ENCODE peak calls at places on chromosomes 5 and 9, in six cellular contexts. X is left lung; B is fibroblast of mammary gland; R is fibroblast of pulmonary artery; J is transverse colon; I is CD8-positive, alpha-beta T cell. D is an unnamed sample.

GRCh38 chr5:43601454-43602260 is 1.3 kb upstream of the NNT start:
- DNase-seq in J (no peak), R (peak), B (peak), X (no peak), I (no peak), D (peak)

GRCh38 chr9:88973281-88974045 is 17.8 kb upstream of the S1PR3 start:
- DNase-seq in B (no peak), J (no peak), I (no peak), X (no peak), R (no peak), D (no peak)

GRCh38 chr5:19018822-19019221 is 969.2 kb downstream of the CDH18 start:
- DNase-seq in J (no peak), B (no peak), R (no peak), I (no peak), X (no peak), D (no peak)

GRCh38 chr9:81636280-81636653 is 53.1 kb downstream of the TLE1 start:
- DNase-seq in X (no peak), J (no peak), B (no peak), I (no peak), R (no peak), D (no peak)

GRCh38 chr5:111043712-111044506 is 27.6 kb upstream of the TSLP start:
- DNase-seq in J (no peak), R (peak), X (no peak), B (peak), I (no peak), D (no peak)

GRCh38 chr9:28050046-28050445 is 476.8 kb upstream of the C9orf72 start:
- DNase-seq in X (no peak), B (peak), J (no peak), I (no peak), R (no peak), D (peak)

GRCh38 chr9:79572891-79573696 is 1.3 kb downstream of the TLE4 start:
- DNase-seq in B (no peak), J (peak), R (no peak), I (peak), X (peak), D (no peak)

GRCh38 chr5:73605223-73606087 is 20.5 kb upstream of the ARHGEF28 start:
- DNase-seq in B (no peak), I (no peak), X (no peak), J (peak), R (no peak), D (no peak)

DNA sequence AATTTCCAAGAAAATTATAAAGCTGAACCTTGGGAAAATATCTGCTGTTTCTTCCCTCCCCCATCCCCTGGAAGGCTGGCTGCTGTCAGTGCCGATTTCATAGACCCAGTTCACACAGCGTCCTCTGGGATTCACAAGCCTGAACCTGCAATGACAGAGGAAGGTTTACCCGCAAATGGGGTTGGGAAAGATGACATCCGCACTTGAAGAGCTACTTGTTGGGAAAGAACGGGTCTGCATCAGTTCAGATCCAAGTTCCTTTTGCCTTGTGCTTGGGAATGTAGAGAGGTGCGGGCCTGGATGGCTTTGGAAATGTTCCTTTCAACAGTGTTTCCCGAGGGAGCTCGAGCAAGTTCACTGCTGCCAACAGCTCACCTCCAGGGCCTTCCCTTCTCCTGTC is 13.9 kb downstream of the PCDH12 start:
- DNase-seq in I (no peak), J (no peak), B (no peak), R (no peak), X (no peak), D (no peak)
- TF ChIP-seq CTCF in I (no peak), J (no peak), B (no peak), R (no peak), X (no peak), D (no peak)

GRCh38 chr5:140795259-140795641 is 598 bp downstream of the PCDHA2 start:
- DNase-seq in I (no peak), J (no peak), R (peak), B (no peak), X (no peak), D (no peak)

GRCh38 chr5:140796718-140797095 is 2.1 kb downstream of the PCDHA2 start:
- DNase-seq in I (no peak), B (no peak), J (no peak), X (peak), R (no peak), D (no peak)

GRCh38 chr5:140802781-140803271 is 2.0 kb downstream of the PCDHA3 start:
- DNase-seq in B (no peak), J (no peak), X (peak), I (no peak), R (no peak), D (no peak)

GRCh38 chr5:140801494-140801841 is 611 bp downstream of the PCDHA3 start:
- DNase-seq in B (peak), R (peak), X (no peak), I (no peak), J (no peak), D (no peak)

GRCh38 chr5:140800816-140801493 is at the start of gene PCDHA3:
- DNase-seq in B (peak), X (peak), J (no peak), I (no peak), R (peak), D (peak)
- H3K4me3 ChIP-seq in B (no peak), X (no peak), J (no peak), I (no peak), R (peak), D (peak)

DNA sequence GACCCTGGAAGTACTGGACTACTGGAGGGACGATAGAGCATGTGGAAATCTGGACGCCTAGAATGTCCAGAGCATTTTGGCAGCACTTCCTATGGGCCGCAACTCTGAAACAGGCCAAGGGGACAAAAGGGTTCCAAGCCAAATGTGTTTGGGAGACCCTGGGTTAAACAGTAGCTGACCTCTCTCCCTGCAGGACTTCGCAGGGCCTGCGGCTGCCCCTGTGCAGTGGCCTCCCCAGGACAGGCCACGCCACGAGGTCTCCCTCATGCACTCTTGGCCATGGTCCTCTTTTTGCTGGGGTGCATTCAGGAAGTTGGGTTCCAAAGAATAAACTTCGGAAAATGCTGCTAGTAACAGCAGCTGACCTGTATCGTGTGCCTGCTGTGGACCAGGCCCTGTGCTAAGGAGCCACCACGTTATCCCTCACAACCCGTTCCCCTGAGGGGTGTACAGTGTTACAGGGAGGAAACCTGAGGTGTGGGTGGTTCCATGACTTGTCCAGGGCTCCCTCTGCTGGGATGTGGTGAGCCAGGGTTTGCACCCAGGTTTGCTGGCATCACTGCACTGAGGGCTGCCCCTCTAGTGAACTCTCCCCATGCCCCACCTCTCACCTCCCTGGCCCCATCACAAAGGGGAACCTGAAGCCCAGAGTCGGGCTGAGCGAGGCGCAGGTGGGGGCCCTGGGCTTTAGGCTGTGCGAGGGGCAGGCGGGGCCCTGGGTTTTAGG is 79.4 kb downstream of the AMBP start:
- DNase-seq in J (no peak), I (no peak), B (peak), R (no peak), X (no peak), D (no peak)
- TF ChIP-seq CTCF in J (no peak), I (no peak), B (peak), R (peak), X (no peak), D (peak)

DNA sequence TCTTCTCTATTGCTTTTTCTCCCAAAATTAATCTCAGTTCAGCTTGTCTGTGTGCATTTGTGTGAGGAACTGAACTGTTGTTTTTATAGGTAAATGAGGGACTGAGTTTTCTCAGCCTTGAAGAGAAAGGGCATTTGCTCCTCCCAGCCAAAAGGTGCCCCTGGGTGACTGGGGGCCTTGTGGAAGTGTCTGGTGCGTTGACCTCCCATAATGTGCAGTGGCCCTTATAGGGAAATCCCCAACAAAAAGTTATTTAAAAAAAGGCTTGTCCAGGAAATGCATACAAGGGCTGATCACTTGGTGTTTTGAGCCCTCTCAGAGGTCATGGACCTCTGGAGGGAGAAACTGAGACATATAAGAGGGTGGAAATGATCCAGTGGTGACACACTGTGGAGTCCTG is 239.7 kb upstream of the KLF9 start:
- DNase-seq in X (no peak), B (no peak), J (no peak), R (no peak), I (no peak), D (no peak)
- H3K4me3 ChIP-seq in X (no peak), B (no peak), J (no peak), R (no peak), I (no peak), D (no peak)

DNA sequence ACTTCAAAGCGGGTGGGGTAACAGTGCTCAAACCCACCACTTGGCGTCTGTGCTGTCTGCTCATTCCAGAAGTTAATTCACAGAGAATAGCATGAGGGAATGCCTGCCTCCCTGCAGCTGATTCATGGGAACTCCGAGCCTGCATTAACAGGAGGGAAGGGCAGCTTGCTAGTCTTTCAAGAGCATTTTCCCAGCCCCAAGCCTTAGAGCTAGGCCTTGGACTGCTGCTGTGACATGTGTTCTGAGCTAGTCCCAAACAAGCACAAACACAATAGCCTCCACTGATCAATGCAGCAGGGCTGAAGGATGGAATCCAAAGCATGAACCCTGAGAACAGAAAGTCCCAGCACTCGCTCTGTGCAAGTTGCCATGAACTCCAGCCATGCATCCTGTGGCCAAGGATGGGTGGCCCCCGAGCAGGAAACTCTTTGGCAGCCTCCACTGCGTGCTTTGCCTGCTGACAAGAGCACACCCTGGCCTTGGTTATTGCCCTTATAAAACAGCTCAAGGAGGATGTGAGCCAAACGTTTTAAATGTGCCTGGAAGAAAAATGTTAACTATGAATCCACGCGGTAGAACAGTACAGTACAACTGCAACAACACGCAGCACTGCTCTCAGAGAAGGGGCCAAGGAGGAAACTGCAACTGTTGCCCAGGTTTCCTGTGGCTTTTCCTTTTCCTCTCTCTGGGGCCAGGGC is 653.1 kb upstream of the KLF4 start:
- DNase-seq in R (peak), X (no peak), I (no peak), B (peak), J (peak), D (peak)
- TF ChIP-seq CTCF in R (peak), X (no peak), I (no peak), B (peak), J (no peak), D (peak)

GRCh38 chr5:177452688-177453638 is 6.3 kb downstream of the PRR7 start:
- DNase-seq in R (no peak), X (no peak), J (no peak), B (no peak), I (no peak), D (no peak)
- H3K4me3 ChIP-seq in R (no peak), X (no peak), J (no peak), B (no peak), I (no peak), D (no peak)

GRCh38 chr9:106284300-106284699 is 578.7 kb upstream of the ZNF462 start:
- DNase-seq in B (no peak), X (no peak), J (no peak), I (no peak), R (no peak), D (no peak)
- TF ChIP-seq CTCF in B (no peak), X (no peak), J (no peak), I (no peak), R (peak), D (peak)

GRCh38 chr5:140546851-140547507 is 483 bp upstream of the EIF4EBP3 start:
- DNase-seq in X (no peak), J (peak), B (peak), R (no peak), I (no peak), D (no peak)

GRCh38 chr5:140549237-140550144 is 2.0 kb downstream of the EIF4EBP3 start:
- DNase-seq in J (peak), R (peak), B (peak), I (no peak), X (no peak), D (peak)

GRCh38 chr5:140547508-140548299 is at the start of gene EIF4EBP3:
- DNase-seq in X (peak), B (peak), J (peak), I (peak), R (peak), D (peak)

GRCh38 chr5:140548791-140549190 is 1.3 kb downstream of the EIF4EBP3 start:
- DNase-seq in J (no peak), B (no peak), X (no peak), I (no peak), R (no peak), D (no peak)

DNA sequence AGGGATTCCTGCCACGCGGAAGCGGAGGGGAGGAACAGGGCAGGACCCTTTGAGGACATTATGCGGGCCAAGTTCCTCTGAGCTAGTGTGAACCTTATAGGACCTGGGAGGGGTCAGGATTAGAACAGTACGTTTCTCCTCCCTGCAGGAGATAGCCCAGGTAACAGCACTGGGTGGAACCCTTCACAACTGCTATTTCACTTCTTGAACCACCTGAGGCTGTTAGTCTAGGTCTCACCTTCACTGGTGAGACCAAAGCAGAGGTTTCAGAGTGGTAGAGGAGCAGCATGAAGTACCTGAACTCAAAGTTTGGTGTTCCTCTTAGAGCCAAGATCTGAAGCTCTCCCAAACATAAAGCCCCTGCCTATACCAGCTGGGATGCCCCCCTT is 832 bp downstream of the EIF4EBP3 start:
- DNase-seq in B (no peak), X (no peak), I (no peak), R (no peak), J (peak), D (no peak)
- H3K4me3 ChIP-seq in B (no peak), X (peak), I (peak), R (peak), J (peak), D (peak)

DNA sequence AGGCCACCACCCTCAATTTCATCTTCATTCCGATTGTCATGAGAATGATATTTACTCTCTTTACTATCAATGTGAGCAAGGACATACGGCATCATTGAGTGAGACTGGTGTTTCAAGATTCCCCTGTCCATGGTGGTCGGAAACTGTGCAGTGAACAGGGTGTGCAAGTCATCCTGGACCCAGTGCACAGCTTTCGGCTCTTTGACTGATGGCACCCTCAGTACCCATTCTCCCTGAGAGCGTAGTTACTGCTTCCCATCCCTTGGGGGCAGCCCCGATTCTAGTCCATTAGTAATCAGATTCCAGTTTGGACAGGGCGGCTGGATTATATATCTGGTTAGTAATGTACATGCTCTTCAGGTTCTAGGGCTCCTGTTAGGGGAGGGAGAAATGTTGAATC is 61.7 kb upstream of the SUB1 start:
- DNase-seq in R (no peak), B (no peak), J (no peak), X (no peak), I (no peak), D (no peak)
- TF ChIP-seq CTCF in R (no peak), B (no peak), J (no peak), X (no peak), I (no peak), D (no peak)

D was measured in AG10803.